ENCODE peak calls at places on chromosomes 7 and 10, in five cellular contexts. U, I, B, Y and W are unnamed samples. For H4K20me1, the result is how much of the 10 kb centered on the place peaks cover.

GRCh38 chr10:121956111-121957061 is 18.6 kb downstream of the NSMCE4A start:
- DNase-seq in I (no peak), Y (no peak), U (peak), B (no peak), W (no peak)

GRCh38 chr7:133300811-133301210 is 47.9 kb downstream of the EXOC4 start:
- DNase-seq in I (no peak), B (no peak), Y (no peak), U (peak), W (no peak)

GRCh38 chr10:11180228-11180627 is 162.6 kb downstream of the CELF2 start:
- DNase-seq in I (peak), U (no peak), Y (no peak), B (no peak), W (no peak)

GRCh38 chr7:1099154-1099542 is 11.2 kb downstream of the GPER1 start:
- DNase-seq in B (no peak), I (no peak), U (no peak), Y (no peak), W (no peak)

GRCh38 chr10:29858352-29859267 is 200.8 kb downstream of the JCAD start:
- DNase-seq in Y (peak), B (peak), I (peak), U (peak), W (peak)

GRCh38 chr10:4034907-4035581 is 250.0 kb upstream of the KLF6 start:
- DNase-seq in I (peak), U (no peak), Y (no peak), B (peak), W (no peak)

GRCh38 chr7:88218836-88219605 is 817 bp downstream of the SRI start:
- DNase-seq in U (peak), I (peak), B (peak), Y (peak), W (peak)

GRCh38 chr7:132004528-132004927 is 448.1 kb upstream of the PODXL start:
- DNase-seq in Y (no peak), B (peak), U (peak), I (no peak), W (peak)

GRCh38 chr10:17227367-17228080 is 517 bp upstream of the VIM start:
- DNase-seq in U (no peak), Y (no peak), I (peak), B (no peak), W (no peak)

GRCh38 chr10:14383266-14383665 is 52.5 kb upstream of the FRMD4A start:
- DNase-seq in I (no peak), B (no peak), U (peak), Y (no peak), W (no peak)

GRCh38 chr7:107528461-107528860 is 35.3 kb downstream of the COG5 start:
- DNase-seq in Y (no peak), I (no peak), B (no peak), U (peak), W (no peak)

GRCh38 chr7:156397249-156397648 is 243.3 kb upstream of the RNF32 start:
- DNase-seq in B (no peak), U (no peak), Y (no peak), I (no peak), W (no peak)

GRCh38 chr7:94620703-94621118 is 35.2 kb downstream of the SGCE start:
- DNase-seq in Y (no peak), B (peak), I (peak), U (peak), W (no peak)

GRCh38 chr7:140591178-140591902 is 49.3 kb downstream of the DENND2A start:
- DNase-seq in U (peak), B (no peak), Y (no peak), I (no peak), W (no peak)

GRCh38 chr7:151251328-151251925 is 2.9 kb upstream of the SMARCD3 start:
- DNase-seq in U (peak), Y (no peak), B (peak), I (peak), W (no peak)

GRCh38 chr7:139334399-139335150 is 6.6 kb upstream of the FMC1 start:
- DNase-seq in I (no peak), Y (no peak), U (no peak), B (no peak), W (no peak)

GRCh38 chr10:69466689-69467088 is 15.4 kb downstream of the TSPAN15 start:
- DNase-seq in I (no peak), Y (no peak), B (no peak), U (no peak), W (no peak)

GRCh38 chr10:81724431-81724830 is 150.6 kb upstream of the NRG3 start:
- DNase-seq in U (no peak), I (no peak), Y (no peak), B (no peak), W (no peak)

GRCh38 chr7:74501298-74501697 is 47.6 kb downstream of the GTF2IRD1 start:
- DNase-seq in B (no peak), I (no peak), Y (no peak), U (peak), W (no peak)

GRCh38 chr7:129531721-129532120 is 29.4 kb downstream of the SMKR1 start:
- DNase-seq in I (no peak), U (no peak), Y (no peak), B (no peak), W (no peak)

DNA sequence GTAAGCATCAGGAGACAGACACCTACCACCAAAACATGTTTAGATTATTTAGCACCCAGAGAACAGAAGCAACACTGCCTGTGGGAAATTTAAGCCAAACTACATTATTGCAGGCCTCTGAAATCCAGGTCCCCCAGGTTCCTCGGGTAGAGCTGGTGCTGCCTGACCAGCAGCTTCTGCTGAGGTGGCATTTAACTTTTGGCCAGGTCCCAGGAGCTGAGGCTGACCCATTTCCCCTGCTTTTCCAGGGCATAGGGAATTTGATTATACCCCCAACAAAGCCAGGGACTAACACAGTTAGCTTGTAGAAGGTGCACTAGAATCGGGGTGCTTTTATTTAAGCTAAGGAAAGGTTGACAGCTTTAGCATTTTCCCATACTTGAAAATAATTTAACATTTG is 4.7 kb downstream of the LRRC4 start:
- DNase-seq in U (no peak), B (no peak), Y (no peak), I (no peak), W (no peak)
- H4K20me1 ChIP-seq in U (half or more), B (under half), Y (half or more), I (under half), W (under half)

GRCh38 chr10:70594161-70594560 is 8.4 kb downstream of the PRF1 start:
- DNase-seq in Y (no peak), I (no peak), B (no peak), U (no peak), W (no peak)
- H4K20me1 ChIP-seq in Y (under half), I (under half), B (under half), U (under half), W (under half)

GRCh38 chr7:158416283-158416933 is 171.2 kb downstream of the PTPRN2 start:
- DNase-seq in Y (no peak), U (no peak), I (peak), B (no peak), W (no peak)
- H4K20me1 ChIP-seq in Y (under half), U (under half), I (under half), B (under half), W (under half)

DNA sequence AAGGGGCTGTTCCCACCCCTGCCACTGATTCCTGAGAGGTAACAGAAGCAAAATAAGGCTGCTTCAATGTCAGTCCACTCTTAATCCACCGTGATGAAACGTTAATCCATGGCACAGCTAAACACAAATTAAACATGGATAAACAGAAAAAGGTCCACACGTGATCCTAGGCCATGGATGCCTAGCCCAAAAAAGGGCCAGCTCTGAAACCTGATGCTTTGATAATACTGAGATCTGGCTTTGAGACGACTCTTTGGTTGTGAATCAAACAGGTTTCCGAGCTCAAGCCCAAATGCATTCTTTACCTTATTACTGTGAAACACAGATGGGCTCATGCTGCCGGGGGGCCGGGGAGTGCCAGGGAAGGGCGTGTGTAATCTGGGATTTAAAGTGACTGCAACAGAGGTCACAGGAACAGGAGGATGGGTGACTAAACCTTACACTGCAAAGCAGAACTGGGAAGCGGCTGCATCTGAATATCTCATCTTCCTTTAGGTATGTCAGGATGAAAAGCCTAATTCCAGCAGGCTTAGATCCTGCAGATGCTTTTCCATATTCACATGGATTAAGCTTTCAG is 86.5 kb downstream of the ZRANB1 start:
- DNase-seq in I (no peak), U (peak), Y (peak), B (no peak), W (no peak)
- H4K20me1 ChIP-seq in I (under half), U (half or more), Y (half or more), B (half or more), W (under half)

GRCh38 chr7:47683485-47683898 is 101.6 kb upstream of the TNS3 start:
- DNase-seq in U (no peak), I (no peak), Y (peak), B (no peak), W (no peak)

GRCh38 chr7:47685712-47686376 is 103.9 kb upstream of the TNS3 start:
- DNase-seq in I (no peak), U (peak), Y (no peak), B (no peak), W (no peak)

GRCh38 chr7:47681241-47681810 is 99.4 kb upstream of the TNS3 start:
- DNase-seq in Y (no peak), B (no peak), U (peak), I (no peak), W (no peak)

GRCh38 chr7:47682874-47683273 is 101.0 kb upstream of the TNS3 start:
- DNase-seq in B (no peak), I (no peak), Y (no peak), U (no peak), W (no peak)

GRCh38 chr7:47684728-47685127 is 102.8 kb upstream of the TNS3 start:
- DNase-seq in Y (no peak), B (no peak), I (no peak), U (no peak), W (no peak)
- H4K20me1 ChIP-seq in Y (under half), B (under half), I (under half), U (under half), W (under half)

DNA sequence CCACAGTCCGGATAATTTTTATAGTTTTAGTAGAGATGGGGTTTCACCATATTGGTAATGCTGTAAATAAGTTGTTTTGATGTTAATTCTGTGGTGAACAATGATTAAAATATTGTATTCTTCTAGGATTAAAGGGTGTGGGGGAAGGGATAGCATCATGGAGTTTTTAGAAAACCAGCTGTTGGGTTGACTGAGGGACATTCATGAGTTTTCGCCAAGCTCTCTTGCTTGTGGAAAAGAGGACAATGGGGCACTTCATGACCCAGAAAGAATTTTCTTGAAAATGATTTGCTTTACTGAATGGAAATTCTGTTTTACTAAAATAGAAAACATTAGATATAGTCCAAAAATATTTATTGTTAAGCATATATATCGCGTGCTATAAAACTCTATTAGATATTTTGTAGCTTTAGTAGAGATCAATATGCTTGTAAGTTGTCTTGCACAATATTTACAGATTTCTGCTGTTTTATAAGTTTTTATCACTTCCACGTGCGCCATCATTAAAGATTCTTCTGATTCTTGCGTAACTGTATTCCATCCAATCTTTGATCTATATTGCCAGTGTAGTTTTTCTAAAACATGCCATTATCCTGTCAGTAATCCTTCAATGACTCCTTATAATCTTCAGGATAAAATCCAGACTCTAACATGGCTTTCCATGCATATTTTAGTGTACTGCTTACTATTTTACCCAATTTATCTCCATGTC is 41.8 kb downstream of the LCOR start:
- DNase-seq in U (no peak), B (no peak), I (no peak), Y (no peak), W (no peak)
- H4K20me1 ChIP-seq in U (half or more), B (half or more), I (half or more), Y (half or more), W (under half)

DNA sequence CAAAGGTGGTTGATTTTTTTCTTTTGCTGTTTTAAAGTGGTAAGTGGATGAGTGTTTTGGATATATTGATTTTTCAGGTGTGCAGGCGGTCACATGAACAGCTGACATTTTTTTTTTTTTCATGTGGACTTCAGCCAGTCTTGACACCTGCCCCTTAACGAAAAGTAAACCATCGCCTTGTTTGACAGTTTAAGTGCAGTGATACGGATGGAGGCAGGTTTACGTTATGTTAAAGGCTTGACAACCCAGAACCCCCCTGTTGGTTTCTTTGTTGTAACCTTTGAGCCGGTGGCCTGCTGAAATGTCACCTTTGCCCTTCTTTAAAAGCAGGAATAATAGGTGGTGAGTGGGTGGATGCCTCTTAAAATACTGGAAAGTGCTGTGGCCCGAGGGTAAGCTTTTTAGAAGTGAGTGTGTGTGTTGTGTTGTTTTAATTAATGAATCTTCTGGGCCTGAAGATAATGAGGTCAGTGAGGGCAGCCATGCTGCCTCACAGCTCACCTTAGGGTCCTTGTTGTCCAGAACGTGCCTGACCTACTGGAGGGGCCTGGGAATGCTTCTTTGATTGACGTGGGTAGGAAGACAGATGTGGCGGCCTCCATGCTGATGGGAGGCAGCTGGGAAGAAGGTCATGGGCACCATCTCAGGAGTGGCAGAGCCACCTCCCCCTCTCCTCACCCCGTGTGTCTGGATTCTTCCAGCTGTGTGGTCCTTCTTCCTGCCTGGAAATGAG is 69.8 kb downstream of the TCF7L2 start:
- DNase-seq in Y (peak), B (peak), U (no peak), I (no peak), W (no peak)
- H4K20me1 ChIP-seq in Y (half or more), B (half or more), U (half or more), I (half or more), W (under half)

GRCh38 chr10:77920495-77920894 is 6.1 kb downstream of the DLG5 start:
- DNase-seq in Y (no peak), B (no peak), I (no peak), U (no peak), W (no peak)
- H4K20me1 ChIP-seq in Y (half or more), B (half or more), I (under half), U (half or more), W (under half)

GRCh38 chr10:96666738-96667137 is 53.6 kb downstream of the PIK3AP1 start:
- DNase-seq in I (no peak), Y (no peak), B (no peak), U (no peak), W (no peak)
- H4K20me1 ChIP-seq in I (under half), Y (under half), B (under half), U (under half), W (under half)